ENCODE peak calls at places on chromosomes 6 and 20, in seven cellular contexts. A, C, B, T, I, D and Q are unnamed samples.

GRCh38 chr20:3472105-3472504 is 1.3 kb downstream of the ATRN start:
- DNase-seq in A (no peak), C (no peak), B (no peak), T (no peak), I (no peak), D (no peak), Q (peak; percentile 93)

GRCh38 chr6:163375361-163375760 is 39.2 kb upstream of the QKI start:
- DNase-seq in A (no peak), C (no peak), B (no peak), T (no peak), I (no peak), D (no peak), Q (no peak)

GRCh38 chr6:14273196-14273595 is 155.6 kb downstream of the CD83 start:
- DNase-seq in A (no peak), C (no peak), B (peak; percentile 76), T (no peak), I (peak; percentile 78), D (no peak), Q (no peak)

GRCh38 chr6:53375851-53376250 is 27.1 kb upstream of the ELOVL5 start:
- DNase-seq in A (no peak), C (peak; percentile 40), B (no peak), T (no peak), I (no peak), D (no peak), Q (no peak)

GRCh38 chr20:59242714-59243626 is 57.4 kb upstream of the EDN3 start:
- DNase-seq in A (no peak), C (no peak), B (no peak), T (no peak), I (no peak), D (no peak), Q (no peak)

GRCh38 chr6:54217018-54217417 is 91.2 kb upstream of the TINAG start:
- DNase-seq in A (no peak), C (no peak), B (no peak), T (no peak), I (no peak), D (no peak), Q (no peak)

GRCh38 chr6:5507056-5507722 is 245.9 kb downstream of the FARS2 start:
- DNase-seq in A (no peak), C (no peak), B (no peak), T (peak; percentile 20), I (no peak), D (no peak), Q (no peak)

GRCh38 chr6:32894085-32895005 is 40.4 kb downstream of the PSMB9 start:
- DNase-seq in A (peak; percentile 93), C (peak; percentile 93), B (peak; percentile 95), T (peak; percentile 92), I (peak; percentile 99), D (peak; percentile 96), Q (peak; percentile 97)

GRCh38 chr6:129280719-129281118 is 397.8 kb downstream of the LAMA2 start:
- DNase-seq in A (peak; percentile 39), C (no peak), B (no peak), T (peak; percentile 60), I (no peak), D (no peak), Q (no peak)

GRCh38 chr6:155319902-155320301 is 5.6 kb upstream of the TFB1M start:
- DNase-seq in A (no peak), C (no peak), B (no peak), T (no peak), I (no peak), D (no peak), Q (no peak)

GRCh38 chr6:108621117-108621516 is 60.4 kb downstream of the FOXO3 start:
- DNase-seq in A (no peak), C (no peak), B (no peak), T (no peak), I (peak; percentile 47), D (no peak), Q (no peak)
- H3K4me1 ChIP-seq in A (peaks cover 65% of the 10 kb centered on the region), C (no peaks in the 10 kb centered on the region), B (peaks cover 6% of the 10 kb centered on the region), T (peaks cover 14% of the 10 kb centered on the region), I (peaks cover 3% of the 10 kb centered on the region), D (peaks cover 34% of the 10 kb centered on the region), Q (peaks cover 5% of the 10 kb centered on the region)

DNA sequence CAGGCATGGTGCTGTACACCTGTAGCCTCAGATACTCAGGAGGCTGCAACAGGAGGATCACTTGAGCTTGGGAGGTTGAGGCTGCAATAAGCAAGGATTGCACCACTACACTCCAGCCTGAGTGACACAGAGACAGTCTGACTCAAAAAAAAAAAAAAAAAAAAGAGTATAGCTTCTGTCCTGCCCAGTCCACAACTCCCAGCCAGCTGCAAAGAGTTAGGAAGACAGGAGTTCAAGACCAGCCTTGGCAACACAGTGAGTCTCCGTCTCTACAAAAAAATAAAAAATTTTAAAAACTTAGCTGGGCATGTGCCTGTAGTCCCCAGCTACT is 28.3 kb upstream of the TLDC2 start:
- DNase-seq in A (no peak), C (no peak), B (no peak), T (no peak), I (no peak), D (no peak), Q (no peak)
- H3K4me1 ChIP-seq in A (peaks cover 35% of the 10 kb centered on the region), C (peaks cover 11% of the 10 kb centered on the region), B (peaks cover 4% of the 10 kb centered on the region), T (peaks cover 10% of the 10 kb centered on the region), I (peaks cover 8% of the 10 kb centered on the region), D (peaks cover 17% of the 10 kb centered on the region), Q (no peaks in the 10 kb centered on the region)

DNA sequence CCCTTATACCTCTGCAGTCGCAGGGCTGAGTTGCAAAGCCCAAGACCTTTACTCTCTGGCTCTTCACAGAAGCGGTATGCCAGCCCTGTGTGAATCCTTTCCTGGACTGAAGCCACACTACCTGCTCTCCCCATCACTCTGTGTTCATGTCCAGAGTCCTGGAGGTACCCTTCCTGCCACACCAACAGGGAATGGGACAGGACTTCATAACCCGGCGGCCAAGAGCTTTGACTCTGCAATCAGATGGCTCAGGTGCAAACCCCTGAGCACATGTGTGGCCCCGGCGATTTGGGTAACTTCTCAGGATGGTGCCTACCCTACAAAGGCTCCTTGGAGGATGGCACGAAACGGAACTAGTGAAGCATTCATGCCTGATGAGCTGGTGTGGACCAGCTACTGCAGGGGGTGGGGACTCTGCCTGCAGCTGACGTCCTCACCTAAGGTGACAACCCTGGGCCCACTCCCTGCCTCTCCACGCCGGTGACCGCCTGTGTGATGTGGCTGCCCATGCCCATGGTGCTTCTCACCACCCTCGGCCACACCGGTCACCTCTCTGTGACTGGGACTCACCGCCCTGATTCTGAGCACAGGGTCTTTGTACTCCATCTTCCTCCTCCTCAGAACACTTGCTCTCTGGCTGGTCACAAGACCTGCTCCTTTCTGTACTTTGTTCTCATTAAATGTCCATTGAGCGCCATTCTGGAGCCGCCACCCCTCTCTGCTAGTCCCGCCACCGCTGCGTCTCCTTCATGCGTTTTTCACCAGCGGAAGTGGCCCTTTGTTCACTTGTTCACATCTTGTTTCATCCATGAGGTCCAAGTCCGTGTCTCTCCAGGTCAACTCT is 116.7 kb downstream of the SULF2 start:
- DNase-seq in A (no peak), C (no peak), B (no peak), T (no peak), I (no peak), D (no peak), Q (peak; percentile 70)
- H3K4me1 ChIP-seq in A (peaks cover 6% of the 10 kb centered on the region), C (no peaks in the 10 kb centered on the region), B (peaks cover 9% of the 10 kb centered on the region), T (peaks cover 7% of the 10 kb centered on the region), I (no peaks in the 10 kb centered on the region), D (peaks cover 2% of the 10 kb centered on the region), Q (no peaks in the 10 kb centered on the region)

GRCh38 chr6:47090881-47091280 is 48.7 kb upstream of the ADGRF1 start:
- DNase-seq in A (no peak), C (no peak), B (no peak), T (no peak), I (no peak), D (no peak), Q (no peak)
- H3K4me1 ChIP-seq in A (no peaks in the 10 kb centered on the region), C (no peaks in the 10 kb centered on the region), B (no peaks in the 10 kb centered on the region), T (no peaks in the 10 kb centered on the region), I (peaks cover 3% of the 10 kb centered on the region), D (peaks cover 11% of the 10 kb centered on the region), Q (peaks cover 6% of the 10 kb centered on the region)

DNA sequence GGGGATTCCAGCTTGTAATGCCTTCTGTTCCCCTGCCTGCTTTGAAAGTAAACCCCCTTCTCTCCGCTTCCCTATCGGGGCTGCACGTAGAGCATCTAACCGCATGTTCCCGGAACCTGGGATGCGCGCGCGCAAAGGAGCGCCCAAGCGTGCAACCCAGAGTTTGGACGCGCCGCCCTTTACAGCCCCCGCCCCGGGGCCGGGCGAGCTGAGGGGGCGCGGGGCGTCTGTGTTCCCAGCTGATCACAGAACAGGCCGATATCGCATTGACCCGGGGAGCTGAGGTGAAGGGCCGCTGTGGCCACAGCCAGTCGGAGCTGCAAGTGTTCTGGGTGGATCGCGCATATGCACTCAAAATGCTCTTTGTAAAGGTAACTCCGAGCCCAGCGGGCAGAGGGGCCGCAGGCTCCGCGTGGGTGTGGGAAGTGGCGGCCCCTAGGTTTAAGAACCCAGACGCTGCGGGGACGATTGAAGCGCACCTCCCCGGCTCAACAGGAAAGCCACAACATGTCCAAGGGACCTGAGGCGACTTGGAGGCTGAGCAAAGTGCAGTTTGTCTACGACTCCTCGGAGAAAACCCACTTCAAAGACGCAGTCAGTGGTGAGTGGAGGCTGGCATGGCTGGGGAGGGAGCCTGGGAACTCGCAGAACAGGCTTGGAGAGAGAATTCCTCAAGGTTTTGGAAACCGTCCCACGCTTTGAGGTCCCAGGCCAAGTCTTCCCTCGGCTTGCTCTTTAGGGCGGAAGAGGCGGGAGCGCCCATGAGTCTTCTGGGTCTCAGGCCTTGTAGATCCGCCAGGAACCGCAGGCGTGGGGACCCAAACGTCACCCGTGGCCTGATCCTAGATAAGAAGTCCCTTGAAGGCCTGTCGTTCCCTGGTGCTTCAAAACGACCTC is 1.6 kb downstream of the LAMP5 start:
- DNase-seq in A (no peak), C (peak; percentile 23), B (peak; percentile 73), T (no peak), I (peak; percentile 79), D (no peak), Q (no peak)
- H3K4me1 ChIP-seq in A (peaks cover 5% of the 10 kb centered on the region), C (peaks cover 13% of the 10 kb centered on the region), B (peaks cover 71% of the 10 kb centered on the region), T (no peaks in the 10 kb centered on the region), I (peaks cover 11% of the 10 kb centered on the region), D (peaks cover 12% of the 10 kb centered on the region), Q (no peaks in the 10 kb centered on the region)